ENCODE peak calls at places on chromosomes 5 and 9, in ten cellular contexts. One of them, this sample, is unnamed.

GRCh38 chr5:10453564-10453963 is 11.9 kb downstream of the ROPN1L start:
- DNase-seq in CD8-positive, alpha-beta memory T cell: no peak
- DNase-seq in endothelial cell: no peak
- DNase-seq in activated T-cell treated with anti-CD3 and anti-CD28 coated beads for 4 hours: no peak
- DNase-seq in NCI-H1105: no peak
- DNase-seq in ovary: no peak
- DNase-seq in upper lobe of right lung: no peak
- DNase-seq in A549: peak; percentile 59
- DNase-seq in T-helper 9 cell: no peak
- DNase-seq in HFF-Myc: no peak
- DNase-seq in this sample: peak; percentile 63

GRCh38 chr9:111648066-111648465 is 13.3 kb upstream of the GNG10 start:
- DNase-seq in CD8-positive, alpha-beta memory T cell: no peak
- DNase-seq in endothelial cell: no peak
- DNase-seq in activated T-cell treated with anti-CD3 and anti-CD28 coated beads for 4 hours: no peak
- DNase-seq in NCI-H1105: no peak
- DNase-seq in ovary: no peak
- DNase-seq in upper lobe of right lung: no peak
- DNase-seq in A549: no peak
- DNase-seq in T-helper 9 cell: no peak
- DNase-seq in HFF-Myc: no peak
- DNase-seq in this sample: no peak

GRCh38 chr5:44860267-44860666 is 51.5 kb downstream of the MRPS30 start:
- DNase-seq in CD8-positive, alpha-beta memory T cell: no peak
- DNase-seq in endothelial cell: no peak
- DNase-seq in activated T-cell treated with anti-CD3 and anti-CD28 coated beads for 4 hours: no peak
- DNase-seq in NCI-H1105: peak; percentile 35
- DNase-seq in ovary: no peak
- DNase-seq in upper lobe of right lung: no peak
- DNase-seq in A549: no peak
- DNase-seq in T-helper 9 cell: no peak
- DNase-seq in HFF-Myc: no peak
- DNase-seq in this sample: no peak

GRCh38 chr9:36772449-36773370 is 200.0 kb downstream of the MELK start:
- DNase-seq in CD8-positive, alpha-beta memory T cell: no peak
- DNase-seq in endothelial cell: no peak
- DNase-seq in activated T-cell treated with anti-CD3 and anti-CD28 coated beads for 4 hours: no peak
- DNase-seq in NCI-H1105: no peak
- DNase-seq in ovary: no peak
- DNase-seq in upper lobe of right lung: no peak
- DNase-seq in A549: no peak
- DNase-seq in T-helper 9 cell: no peak
- DNase-seq in HFF-Myc: no peak
- DNase-seq in this sample: no peak

GRCh38 chr5:154367101-154367500 is 78.7 kb upstream of the SAP30L start:
- DNase-seq in CD8-positive, alpha-beta memory T cell: no peak
- DNase-seq in endothelial cell: no peak
- DNase-seq in activated T-cell treated with anti-CD3 and anti-CD28 coated beads for 4 hours: no peak
- DNase-seq in NCI-H1105: no peak
- DNase-seq in ovary: no peak
- DNase-seq in upper lobe of right lung: no peak
- DNase-seq in A549: no peak
- DNase-seq in T-helper 9 cell: no peak
- DNase-seq in HFF-Myc: no peak
- DNase-seq in this sample: no peak

GRCh38 chr9:112333639-112334318 is 360 bp upstream of the PTBP3 start:
- DNase-seq in CD8-positive, alpha-beta memory T cell: peak; percentile 93
- DNase-seq in endothelial cell: peak; percentile 99
- DNase-seq in activated T-cell treated with anti-CD3 and anti-CD28 coated beads for 4 hours: peak; percentile 90
- DNase-seq in NCI-H1105: peak; percentile 88
- DNase-seq in ovary: peak; percentile 98
- DNase-seq in upper lobe of right lung: peak; percentile 98
- DNase-seq in A549: peak; percentile 95
- DNase-seq in T-helper 9 cell: peak; percentile 91
- DNase-seq in HFF-Myc: peak; percentile 58
- DNase-seq in this sample: peak; percentile 81

GRCh38 chr5:17190242-17190778 is 27.1 kb upstream of the BASP1 start:
- DNase-seq in CD8-positive, alpha-beta memory T cell: no peak
- DNase-seq in endothelial cell: peak; percentile 55
- DNase-seq in activated T-cell treated with anti-CD3 and anti-CD28 coated beads for 4 hours: no peak
- DNase-seq in NCI-H1105: no peak
- DNase-seq in ovary: no peak
- DNase-seq in upper lobe of right lung: no peak
- DNase-seq in A549: peak; percentile 66
- DNase-seq in T-helper 9 cell: no peak
- DNase-seq in HFF-Myc: no peak
- DNase-seq in this sample: no peak

GRCh38 chr9:116080561-116080960 is 73.0 kb upstream of the PAPPA start:
- DNase-seq in CD8-positive, alpha-beta memory T cell: no peak
- DNase-seq in endothelial cell: no peak
- DNase-seq in activated T-cell treated with anti-CD3 and anti-CD28 coated beads for 4 hours: no peak
- DNase-seq in NCI-H1105: no peak
- DNase-seq in ovary: no peak
- DNase-seq in upper lobe of right lung: no peak
- DNase-seq in A549: no peak
- DNase-seq in T-helper 9 cell: no peak
- DNase-seq in HFF-Myc: no peak
- DNase-seq in this sample: no peak

GRCh38 chr9:124941689-124942561 is 1.0 kb upstream of the GOLGA1 start:
- DNase-seq in CD8-positive, alpha-beta memory T cell: peak; percentile 52
- DNase-seq in endothelial cell: peak; percentile 45
- DNase-seq in activated T-cell treated with anti-CD3 and anti-CD28 coated beads for 4 hours: peak; percentile 42
- DNase-seq in NCI-H1105: no peak
- DNase-seq in ovary: peak; percentile 72
- DNase-seq in upper lobe of right lung: peak; percentile 79
- DNase-seq in A549: peak; percentile 26
- DNase-seq in T-helper 9 cell: peak; percentile 51
- DNase-seq in HFF-Myc: no peak
- DNase-seq in this sample: peak; percentile 30

GRCh38 chr9:28155067-28155466 is 581.8 kb upstream of the C9orf72 start:
- DNase-seq in CD8-positive, alpha-beta memory T cell: no peak
- DNase-seq in endothelial cell: no peak
- DNase-seq in activated T-cell treated with anti-CD3 and anti-CD28 coated beads for 4 hours: no peak
- DNase-seq in NCI-H1105: no peak
- DNase-seq in ovary: no peak
- DNase-seq in upper lobe of right lung: no peak
- DNase-seq in A549: no peak
- DNase-seq in T-helper 9 cell: no peak
- DNase-seq in HFF-Myc: no peak
- DNase-seq in this sample: no peak

GRCh38 chr9:135499326-135500070 is 984 bp upstream of the MRPS2 start:
- DNase-seq in CD8-positive, alpha-beta memory T cell: peak; percentile 91
- DNase-seq in endothelial cell: peak; percentile 92
- DNase-seq in activated T-cell treated with anti-CD3 and anti-CD28 coated beads for 4 hours: peak; percentile 85
- DNase-seq in NCI-H1105: peak; percentile 79
- DNase-seq in ovary: peak; percentile 98
- DNase-seq in upper lobe of right lung: peak; percentile 98
- DNase-seq in A549: peak; percentile 84
- DNase-seq in T-helper 9 cell: peak; percentile 94
- DNase-seq in HFF-Myc: peak; percentile 35
- DNase-seq in this sample: peak; percentile 94